ENCODE peak calls at places on chromosomes 7 and 10, in eight cellular contexts. L is GM04504, X is adrenal gland, M is epithelial cell of prostate, C is right cardiac atrium, Y is iris pigment epithelial cell, A is HuH-7, R is nephron progenitor cell. G is an unnamed sample.

GRCh38 chr10:16816830-16817124 is 447 bp downstream of the RSU1 start:
- DNase-seq in X (peak; percentile 72), M (no peak), A (no peak), R (no peak), L (no peak), Y (peak; percentile 45), C (no peak), G (no peak)

GRCh38 chr7:12322287-12322902 is 81.3 kb downstream of the VWDE start:
- DNase-seq in X (no peak), L (no peak), R (no peak), Y (peak; percentile 42), M (no peak), C (no peak), A (no peak), G (no peak)

GRCh38 chr7:150716368-150716767 is at the start of gene GIMAP1:
- DNase-seq in M (no peak), R (no peak), Y (no peak), C (peak; percentile 66), L (no peak), A (no peak), X (peak; percentile 72), G (no peak)

GRCh38 chr7:84092207-84092606 is 102.4 kb downstream of the SEMA3A start:
- DNase-seq in L (no peak), X (no peak), A (no peak), M (no peak), Y (no peak), C (no peak), R (no peak), G (no peak)

GRCh38 chr7:152000191-152000590 is 25.3 kb upstream of the GALNT11 start:
- DNase-seq in R (no peak), Y (peak; percentile 16), M (no peak), L (no peak), C (no peak), X (no peak), A (no peak), G (no peak)

GRCh38 chr10:47288236-47288635 is 11.8 kb upstream of the GDF10 start:
- DNase-seq in Y (no peak), C (no peak), M (no peak), R (no peak), X (peak; percentile 6), A (no peak), L (no peak), G (no peak)

GRCh38 chr10:101001225-101002035 is 1.8 kb downstream of the LZTS2 start:
- DNase-seq in X (peak; percentile 97), M (no peak), R (peak; percentile 42), L (peak; percentile 85), Y (peak; percentile 95), A (no peak), C (peak; percentile 94), G (peak; percentile 71)

GRCh38 chr7:22851140-22851539 is 28.5 kb upstream of the TOMM7 start:
- DNase-seq in C (no peak), X (no peak), M (no peak), L (no peak), Y (no peak), A (no peak), R (no peak), G (no peak)

GRCh38 chr10:77554996-77555397 is 82.6 kb downstream of the KCNMA1 start:
- DNase-seq in R (no peak), M (no peak), A (no peak), Y (peak; percentile 28), C (no peak), L (no peak), X (peak; percentile 60), G (no peak)

GRCh38 chr10:79149662-79150443 is 81.1 kb downstream of the ZMIZ1 start:
- DNase-seq in M (no peak), C (peak; percentile 95), L (peak; percentile 88), X (peak; percentile 90), A (peak; percentile 37), Y (peak; percentile 59), R (peak; percentile 54), G (peak; percentile 56)

GRCh38 chr10:74738985-74739567 is 87.3 kb upstream of the KAT6B start:
- DNase-seq in Y (peak; percentile 34), C (no peak), L (no peak), A (no peak), R (no peak), M (no peak), X (peak; percentile 50), G (no peak)

GRCh38 chr7:29848941-29849340 is 42.6 kb downstream of the WIPF3 start:
- DNase-seq in C (no peak), A (no peak), Y (no peak), X (no peak), L (no peak), M (no peak), R (no peak), G (no peak)

GRCh38 chr7:99380032-99380822 is 5.7 kb downstream of the ARPC1B start:
- DNase-seq in M (no peak), Y (peak; percentile 68), L (no peak), A (peak; percentile 12), X (peak; percentile 78), R (no peak), C (peak; percentile 66), G (no peak)

GRCh38 chr10:23291551-23292334 is 52.9 kb downstream of the C10orf67 start:
- DNase-seq in C (no peak), M (no peak), X (no peak), L (no peak), A (no peak), Y (no peak), R (no peak), G (no peak)

GRCh38 chr10:100886099-100886498 is 26.7 kb upstream of the SLF2 start:
- DNase-seq in A (no peak), C (no peak), X (peak; percentile 36), L (no peak), M (peak; percentile 43), Y (no peak), R (no peak), G (no peak)

GRCh38 chr10:80700252-80700651 is 162.6 kb downstream of the SH2D4B start:
- DNase-seq in R (no peak), Y (no peak), L (no peak), C (no peak), X (no peak), A (no peak), M (no peak), G (no peak)

GRCh38 chr10:43249962-43250624 is 16.8 kb downstream of the RASGEF1A start:
- DNase-seq in X (peak; percentile 47), L (no peak), R (peak; percentile 28), A (no peak), C (peak; percentile 26), M (no peak), Y (no peak), G (peak; percentile 11)

GRCh38 chr10:59033622-59034021 is 142.8 kb upstream of the PHYHIPL start:
- DNase-seq in X (no peak), R (no peak), C (no peak), A (no peak), L (no peak), Y (peak; percentile 27), M (peak; percentile 22), G (no peak)

GRCh38 chr10:65751218-65751617 is 1174.6 kb upstream of the LRRTM3 start:
- DNase-seq in X (no peak), M (peak; percentile 72), A (no peak), R (no peak), C (no peak), Y (no peak), L (no peak), G (no peak)

GRCh38 chr7:95960706-95961244 is 188.4 kb downstream of the DYNC1I1 start:
- DNase-seq in X (no peak), L (no peak), M (no peak), C (no peak), A (no peak), R (no peak), Y (no peak), G (no peak)

GRCh38 chr7:127799535-127800305 is 147.7 kb downstream of the SND1 start:
- DNase-seq in M (no peak), C (no peak), X (no peak), L (no peak), A (no peak), R (no peak), Y (no peak), G (no peak)

GRCh38 chr10:84540022-84540616 is 211.7 kb downstream of the CCSER2 start:
- DNase-seq in L (peak; percentile 64), X (no peak), Y (peak; percentile 78), A (no peak), R (no peak), C (no peak), M (peak; percentile 14), G (no peak)